ENCODE peak calls at places on chromosomes 12 and 14, in five cellular contexts. A is ovary, G is cardiac fibroblast, R is psoas muscle, M is A549. U is an unnamed sample.
A peak's percentile ranks its signal among the peaks of the same experiment; 100 is the strongest.

GRCh38 chr14:51978566-51979398 is 10.6 kb upstream of the RTRAF start:
- DNase-seq in A (peak; percentile 81), G (peak; percentile 90), R (peak; percentile 84), M (peak; percentile 79), U (peak; percentile 64)

GRCh38 chr12:103519632-103520031 is 23.9 kb upstream of the C12orf42 start:
- DNase-seq in A (no peak), G (no peak), R (no peak), M (no peak), U (no peak)

GRCh38 chr14:69079188-69079742 is 73.7 kb downstream of the DCAF5 start:
- DNase-seq in A (no peak), G (peak; percentile 87), R (no peak), M (peak; percentile 63), U (no peak)

GRCh38 chr14:68394113-68394718 is 398.7 kb downstream of the ZFP36L1 start:
- DNase-seq in A (peak; percentile 58), G (no peak), R (no peak), M (no peak), U (no peak)

GRCh38 chr12:110883251-110883650 is 36.5 kb downstream of the CCDC63 start:
- DNase-seq in A (no peak), G (no peak), R (no peak), M (no peak), U (no peak)

GRCh38 chr14:21476526-21476924 is 234 bp downstream of the RAB2B start:
- DNase-seq in A (peak; percentile 87), G (peak; percentile 77), R (peak; percentile 91), M (no peak), U (no peak)

GRCh38 chr12:120072472-120072871 is 44.1 kb downstream of the RAB35 start:
- DNase-seq in A (no peak), G (no peak), R (peak; percentile 11), M (no peak), U (no peak)

GRCh38 chr14:94522115-94522724 is 13.0 kb upstream of the SERPINA12 start:
- DNase-seq in A (no peak), G (no peak), R (no peak), M (no peak), U (no peak)

GRCh38 chr14:101709962-101710891 is 51.3 kb upstream of the PPP2R5C start:
- DNase-seq in A (no peak), G (no peak), R (no peak), M (no peak), U (no peak)

GRCh38 chr14:23159516-23159915 is 23.9 kb downstream of the SLC7A8 start:
- DNase-seq in A (no peak), G (no peak), R (no peak), M (no peak), U (no peak)

GRCh38 chr12:49058366-49059062 is 2.1 kb downstream of the KMT2D start:
- DNase-seq in A (no peak), G (no peak), R (no peak), M (no peak), U (no peak)

GRCh38 chr12:6951551-6952120 is 480 bp downstream of the PTPN6 start:
- DNase-seq in A (no peak), G (no peak), R (peak; percentile 53), M (no peak), U (no peak)

GRCh38 chr14:36513012-36513420 is 7.0 kb downstream of the NKX2-1 start:
- DNase-seq in A (no peak), G (no peak), R (no peak), M (no peak), U (no peak)

GRCh38 chr14:71138236-71139057 is 231.2 kb downstream of the PCNX1 start:
- DNase-seq in A (no peak), G (no peak), R (no peak), M (no peak), U (no peak)

GRCh38 chr12:53381739-53382630 is 2.0 kb downstream of the SP1 start:
- DNase-seq in A (peak; percentile 26), G (peak; percentile 83), R (peak; percentile 87), M (peak; percentile 85), U (no peak)

GRCh38 chr12:27619308-27619707 is 76.9 kb upstream of the REP15 start:
- DNase-seq in A (no peak), G (peak; percentile 78), R (no peak), M (peak; percentile 78), U (no peak)

GRCh38 chr12:112097641-112098040 is 10.9 kb downstream of the NAA25 start:
- DNase-seq in A (no peak), G (no peak), R (no peak), M (no peak), U (no peak)

GRCh38 chr12:92034858-92035401 is 110.7 kb downstream of the BTG1 start:
- DNase-seq in A (peak; percentile 62), G (peak; percentile 53), R (peak; percentile 49), M (peak; percentile 68), U (peak; percentile 32)

GRCh38 chr14:92421756-92422155 is 91.8 kb upstream of the RIN3 start:
- DNase-seq in A (no peak), G (peak; percentile 63), R (no peak), M (no peak), U (no peak)

GRCh38 chr12:117172168-117172567 is 18.1 kb downstream of the FBXO21 start:
- DNase-seq in A (no peak), G (no peak), R (no peak), M (no peak), U (no peak)

GRCh38 chr12:536751-537150 is 77.0 kb downstream of the B4GALNT3 start:
- DNase-seq in A (no peak), G (no peak), R (no peak), M (no peak), U (no peak)

GRCh38 chr12:6200266-6201198 is at the start of gene CD9:
- DNase-seq in A (peak; percentile 54), G (peak; percentile 53), R (peak; percentile 79), M (peak; percentile 78), U (peak; percentile 74)

GRCh38 chr12:19778822-19779221 is 339.5 kb downstream of the AEBP2 start:
- DNase-seq in A (no peak), G (peak; percentile 53), R (no peak), M (no peak), U (no peak)
- TF ChIP-seq CTCF in A (no peak), G (no peak), R (no peak), M (no peak), U (no peak)

GRCh38 chr14:24323341-24323740 is 11.5 kb downstream of the ADCY4 start:
- DNase-seq in A (no peak), G (no peak), R (no peak), M (no peak), U (no peak)
- TF ChIP-seq CTCF in A (no peak), G (no peak), R (no peak), M (no peak), U (no peak)

DNA sequence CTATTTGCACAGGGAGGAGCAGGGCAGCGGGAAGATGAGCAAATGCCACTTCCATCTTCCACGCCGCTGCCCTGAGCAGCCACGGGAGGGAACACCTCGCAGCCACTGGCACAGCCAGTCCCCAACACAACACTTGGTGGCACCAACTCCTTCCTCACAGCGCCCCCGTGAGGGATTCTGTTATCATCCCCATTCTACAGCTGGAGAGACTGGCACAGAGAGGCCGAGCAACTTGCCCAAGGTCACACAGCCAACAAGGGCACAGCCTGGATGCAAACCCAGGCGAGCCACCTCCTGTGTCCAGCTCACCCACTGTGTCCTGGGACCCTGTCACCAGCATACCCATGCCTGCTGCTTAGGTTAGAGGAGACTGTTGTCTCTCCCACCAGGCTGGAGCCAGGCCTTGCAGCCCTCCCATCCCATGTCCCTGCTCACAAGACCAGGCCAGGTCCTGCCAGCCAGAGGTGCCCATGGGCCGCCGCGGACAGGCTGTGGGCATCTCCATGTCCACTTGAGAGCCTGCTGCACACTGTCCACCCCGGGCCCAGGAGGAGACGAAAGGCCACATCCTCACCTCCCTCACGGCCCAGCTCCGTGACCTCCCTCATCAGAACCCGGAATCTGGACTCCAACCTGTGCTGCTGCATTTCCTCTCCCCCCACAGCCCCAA is 57.0 kb downstream of the NCOR2 start:
- DNase-seq in A (no peak), G (no peak), R (peak; percentile 80), M (peak; percentile 45), U (no peak)
- TF ChIP-seq CTCF in A (no peak), G (peak; percentile 10), R (peak; percentile 45), M (no peak), U (no peak)

DNA sequence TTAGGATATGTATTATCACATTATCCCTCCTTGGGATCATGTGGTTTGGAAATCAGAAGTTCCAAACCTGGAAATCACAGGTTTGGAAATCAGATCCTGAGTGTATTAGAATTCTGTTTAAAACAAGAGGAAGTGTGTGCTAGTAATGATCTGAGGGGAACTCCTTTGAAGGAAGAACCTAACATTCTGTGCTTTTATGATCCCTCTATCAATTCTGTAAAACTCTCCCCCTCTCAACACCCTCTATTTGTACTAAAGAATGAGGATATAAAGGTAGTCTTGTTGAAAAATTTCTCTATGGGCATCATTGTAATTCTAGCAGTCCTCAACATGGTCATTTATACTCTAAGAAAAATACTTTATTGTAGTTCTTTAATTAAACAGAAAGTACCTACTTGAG is 97.4 kb downstream of the SRGAP1 start:
- DNase-seq in A (no peak), G (no peak), R (no peak), M (no peak), U (no peak)
- TF ChIP-seq CTCF in A (no peak), G (no peak), R (no peak), M (no peak), U (no peak)

GRCh38 chr14:30657606-30658163 is 35.6 kb downstream of the SCFD1 start:
- DNase-seq in A (no peak), G (peak; percentile 25), R (no peak), M (peak; percentile 17), U (no peak)
- TF ChIP-seq CTCF in A (no peak), G (peak; percentile 26), R (peak; percentile 17), M (peak; percentile 48), U (no peak)

GRCh38 chr14:40252817-40253447 is 820.7 kb upstream of the FBXO33 start:
- DNase-seq in A (no peak), G (no peak), R (peak; percentile 17), M (no peak), U (no peak)
- TF ChIP-seq CTCF in A (no peak), G (no peak), R (no peak), M (no peak), U (no peak)

DNA sequence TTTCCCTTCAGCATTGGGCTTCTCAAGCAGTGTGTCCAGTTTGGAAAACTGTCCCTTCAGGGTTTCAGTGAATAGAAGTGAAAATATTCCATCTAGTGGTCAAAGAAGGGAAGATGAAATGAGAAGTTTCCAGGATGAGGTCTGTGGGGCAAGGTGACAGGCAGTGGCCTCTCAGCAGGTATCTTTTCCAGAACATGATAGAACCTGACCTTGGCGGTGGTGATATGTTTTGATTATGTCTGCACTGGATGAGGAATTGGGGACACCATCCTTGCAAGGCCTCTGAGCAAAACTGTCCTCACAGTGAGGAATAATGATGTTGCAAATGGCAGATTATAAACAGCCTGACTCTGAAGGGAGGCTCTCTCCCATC is 4.7 kb downstream of the GPX2 start:
- DNase-seq in A (no peak), G (peak; percentile 37), R (no peak), M (peak; percentile 48), U (no peak)
- TF ChIP-seq CTCF in A (no peak), G (peak; percentile 12), R (peak; percentile 37), M (peak; percentile 49), U (no peak)

DNA sequence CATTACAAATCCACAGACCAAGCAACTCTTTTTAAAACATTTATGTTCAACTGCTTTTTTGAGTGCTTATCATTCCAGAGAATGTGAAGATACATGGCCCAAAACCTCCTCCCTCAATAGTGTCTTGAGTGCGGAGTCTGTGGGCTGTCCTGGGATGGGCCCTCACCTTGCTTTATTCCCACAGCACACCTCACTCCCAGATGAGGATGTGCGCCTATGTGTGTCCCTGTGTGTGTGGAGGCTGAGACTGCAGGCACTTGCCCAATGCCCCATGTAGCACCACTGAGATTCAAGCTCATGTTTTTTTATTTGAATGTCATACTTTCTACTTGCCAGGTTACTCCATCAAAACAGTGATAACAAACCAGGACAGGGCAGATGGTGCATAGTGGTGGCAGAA is 291.7 kb downstream of the CACNA1C start:
- DNase-seq in A (no peak), G (no peak), R (no peak), M (no peak), U (no peak)
- TF ChIP-seq CTCF in A (no peak), G (no peak), R (no peak), M (no peak), U (no peak)